ENCODE peak calls at places on chromosomes 12 and 14, in nine cellular contexts. One of them, this sample, is unnamed.

GRCh38 chr12:104764225-104765073 is 193.6 kb downstream of the SLC41A2 start:
- DNase-seq in cardiac muscle cell: no peak
- DNase-seq in stimulated activated CD4-positive, alpha-beta T cell treated with anti-CD3 and anti-CD28 coated beads, Interleukin-4, amount 100 ng/mL, for 4 hours: no peak
- DNase-seq in lung: no peak
- DNase-seq in AML-193: peak
- DNase-seq in endothelial cell: no peak
- DNase-seq in uterus: no peak
- DNase-seq in stimulated activated naive CD8-positive, alpha-beta T cell treated with anti-CD3 and anti-CD28 coated beads, Interleukin-15, amount 100 ng/mL, for 72 hours: peak
- DNase-seq in activated CD4-positive, alpha-beta T cell treated with anti-CD3 and anti-CD28 coated beads, Interleukin-2, amount 50 U/mL, for 1 hour: no peak
- DNase-seq in this sample: peak

GRCh38 chr12:53053223-53054111 is 3.6 kb downstream of the TNS2 start:
- DNase-seq in cardiac muscle cell: peak
- DNase-seq in stimulated activated CD4-positive, alpha-beta T cell treated with anti-CD3 and anti-CD28 coated beads, Interleukin-4, amount 100 ng/mL, for 4 hours: peak
- DNase-seq in lung: peak
- DNase-seq in AML-193: no peak
- DNase-seq in endothelial cell: peak
- DNase-seq in uterus: peak
- DNase-seq in stimulated activated naive CD8-positive, alpha-beta T cell treated with anti-CD3 and anti-CD28 coated beads, Interleukin-15, amount 100 ng/mL, for 72 hours: peak
- DNase-seq in activated CD4-positive, alpha-beta T cell treated with anti-CD3 and anti-CD28 coated beads, Interleukin-2, amount 50 U/mL, for 1 hour: peak
- DNase-seq in this sample: peak

GRCh38 chr12:26680724-26681455 is 152.1 kb downstream of the ITPR2 start:
- DNase-seq in cardiac muscle cell: no peak
- DNase-seq in stimulated activated CD4-positive, alpha-beta T cell treated with anti-CD3 and anti-CD28 coated beads, Interleukin-4, amount 100 ng/mL, for 4 hours: no peak
- DNase-seq in lung: no peak
- DNase-seq in AML-193: no peak
- DNase-seq in endothelial cell: no peak
- DNase-seq in uterus: no peak
- DNase-seq in stimulated activated naive CD8-positive, alpha-beta T cell treated with anti-CD3 and anti-CD28 coated beads, Interleukin-15, amount 100 ng/mL, for 72 hours: no peak
- DNase-seq in activated CD4-positive, alpha-beta T cell treated with anti-CD3 and anti-CD28 coated beads, Interleukin-2, amount 50 U/mL, for 1 hour: no peak
- DNase-seq in this sample: no peak

GRCh38 chr12:9651265-9651729 is 18.2 kb upstream of the CLEC2D start:
- DNase-seq in cardiac muscle cell: no peak
- DNase-seq in stimulated activated CD4-positive, alpha-beta T cell treated with anti-CD3 and anti-CD28 coated beads, Interleukin-4, amount 100 ng/mL, for 4 hours: no peak
- DNase-seq in lung: no peak
- DNase-seq in AML-193: peak
- DNase-seq in endothelial cell: no peak
- DNase-seq in uterus: no peak
- DNase-seq in stimulated activated naive CD8-positive, alpha-beta T cell treated with anti-CD3 and anti-CD28 coated beads, Interleukin-15, amount 100 ng/mL, for 72 hours: peak
- DNase-seq in activated CD4-positive, alpha-beta T cell treated with anti-CD3 and anti-CD28 coated beads, Interleukin-2, amount 50 U/mL, for 1 hour: no peak
- DNase-seq in this sample: peak

GRCh38 chr12:57632898-57633825 is at the start of gene B4GALNT1:
- DNase-seq in cardiac muscle cell: peak
- DNase-seq in stimulated activated CD4-positive, alpha-beta T cell treated with anti-CD3 and anti-CD28 coated beads, Interleukin-4, amount 100 ng/mL, for 4 hours: peak
- DNase-seq in lung: peak
- DNase-seq in AML-193: peak
- DNase-seq in endothelial cell: peak
- DNase-seq in uterus: peak
- DNase-seq in stimulated activated naive CD8-positive, alpha-beta T cell treated with anti-CD3 and anti-CD28 coated beads, Interleukin-15, amount 100 ng/mL, for 72 hours: peak
- DNase-seq in activated CD4-positive, alpha-beta T cell treated with anti-CD3 and anti-CD28 coated beads, Interleukin-2, amount 50 U/mL, for 1 hour: peak
- DNase-seq in this sample: peak

GRCh38 chr14:35405304-35405996 is 901 bp upstream of the NFKBIA start:
- DNase-seq in cardiac muscle cell: no peak
- DNase-seq in stimulated activated CD4-positive, alpha-beta T cell treated with anti-CD3 and anti-CD28 coated beads, Interleukin-4, amount 100 ng/mL, for 4 hours: no peak
- DNase-seq in lung: no peak
- DNase-seq in AML-193: no peak
- DNase-seq in endothelial cell: no peak
- DNase-seq in uterus: peak
- DNase-seq in stimulated activated naive CD8-positive, alpha-beta T cell treated with anti-CD3 and anti-CD28 coated beads, Interleukin-15, amount 100 ng/mL, for 72 hours: no peak
- DNase-seq in activated CD4-positive, alpha-beta T cell treated with anti-CD3 and anti-CD28 coated beads, Interleukin-2, amount 50 U/mL, for 1 hour: no peak
- DNase-seq in this sample: peak

GRCh38 chr14:59936145-59936544 is 16.2 kb downstream of the LRRC9 start:
- DNase-seq in cardiac muscle cell: no peak
- DNase-seq in stimulated activated CD4-positive, alpha-beta T cell treated with anti-CD3 and anti-CD28 coated beads, Interleukin-4, amount 100 ng/mL, for 4 hours: no peak
- DNase-seq in lung: no peak
- DNase-seq in AML-193: no peak
- DNase-seq in endothelial cell: no peak
- DNase-seq in uterus: no peak
- DNase-seq in stimulated activated naive CD8-positive, alpha-beta T cell treated with anti-CD3 and anti-CD28 coated beads, Interleukin-15, amount 100 ng/mL, for 72 hours: no peak
- DNase-seq in activated CD4-positive, alpha-beta T cell treated with anti-CD3 and anti-CD28 coated beads, Interleukin-2, amount 50 U/mL, for 1 hour: no peak
- DNase-seq in this sample: no peak

GRCh38 chr12:109053382-109054123 is 1.2 kb downstream of the USP30 start:
- DNase-seq in cardiac muscle cell: peak
- DNase-seq in stimulated activated CD4-positive, alpha-beta T cell treated with anti-CD3 and anti-CD28 coated beads, Interleukin-4, amount 100 ng/mL, for 4 hours: peak
- DNase-seq in lung: no peak
- DNase-seq in AML-193: peak
- DNase-seq in endothelial cell: no peak
- DNase-seq in uterus: no peak
- DNase-seq in stimulated activated naive CD8-positive, alpha-beta T cell treated with anti-CD3 and anti-CD28 coated beads, Interleukin-15, amount 100 ng/mL, for 72 hours: peak
- DNase-seq in activated CD4-positive, alpha-beta T cell treated with anti-CD3 and anti-CD28 coated beads, Interleukin-2, amount 50 U/mL, for 1 hour: no peak
- DNase-seq in this sample: peak

GRCh38 chr12:43015090-43015737 is 425.7 kb upstream of the PRICKLE1 start:
- DNase-seq in cardiac muscle cell: no peak
- DNase-seq in stimulated activated CD4-positive, alpha-beta T cell treated with anti-CD3 and anti-CD28 coated beads, Interleukin-4, amount 100 ng/mL, for 4 hours: no peak
- DNase-seq in lung: no peak
- DNase-seq in AML-193: no peak
- DNase-seq in endothelial cell: no peak
- DNase-seq in uterus: no peak
- DNase-seq in stimulated activated naive CD8-positive, alpha-beta T cell treated with anti-CD3 and anti-CD28 coated beads, Interleukin-15, amount 100 ng/mL, for 72 hours: no peak
- DNase-seq in activated CD4-positive, alpha-beta T cell treated with anti-CD3 and anti-CD28 coated beads, Interleukin-2, amount 50 U/mL, for 1 hour: no peak
- DNase-seq in this sample: no peak

GRCh38 chr12:129966086-129966640 is 62.3 kb upstream of the TMEM132D start:
- DNase-seq in cardiac muscle cell: no peak
- DNase-seq in stimulated activated CD4-positive, alpha-beta T cell treated with anti-CD3 and anti-CD28 coated beads, Interleukin-4, amount 100 ng/mL, for 4 hours: no peak
- DNase-seq in lung: no peak
- DNase-seq in AML-193: no peak
- DNase-seq in endothelial cell: no peak
- DNase-seq in uterus: no peak
- DNase-seq in stimulated activated naive CD8-positive, alpha-beta T cell treated with anti-CD3 and anti-CD28 coated beads, Interleukin-15, amount 100 ng/mL, for 72 hours: no peak
- DNase-seq in activated CD4-positive, alpha-beta T cell treated with anti-CD3 and anti-CD28 coated beads, Interleukin-2, amount 50 U/mL, for 1 hour: no peak
- DNase-seq in this sample: no peak

GRCh38 chr12:128817115-128818015 is 6.4 kb downstream of the SLC15A4 start:
- DNase-seq in cardiac muscle cell: no peak
- DNase-seq in stimulated activated CD4-positive, alpha-beta T cell treated with anti-CD3 and anti-CD28 coated beads, Interleukin-4, amount 100 ng/mL, for 4 hours: no peak
- DNase-seq in lung: no peak
- DNase-seq in AML-193: no peak
- DNase-seq in endothelial cell: no peak
- DNase-seq in uterus: peak
- DNase-seq in stimulated activated naive CD8-positive, alpha-beta T cell treated with anti-CD3 and anti-CD28 coated beads, Interleukin-15, amount 100 ng/mL, for 72 hours: no peak
- DNase-seq in activated CD4-positive, alpha-beta T cell treated with anti-CD3 and anti-CD28 coated beads, Interleukin-2, amount 50 U/mL, for 1 hour: no peak
- DNase-seq in this sample: peak

GRCh38 chr12:116628989-116629388 is 69.8 kb downstream of the MAP1LC3B2 start:
- DNase-seq in cardiac muscle cell: no peak
- DNase-seq in stimulated activated CD4-positive, alpha-beta T cell treated with anti-CD3 and anti-CD28 coated beads, Interleukin-4, amount 100 ng/mL, for 4 hours: no peak
- DNase-seq in lung: no peak
- DNase-seq in AML-193: peak
- DNase-seq in endothelial cell: no peak
- DNase-seq in uterus: no peak
- DNase-seq in stimulated activated naive CD8-positive, alpha-beta T cell treated with anti-CD3 and anti-CD28 coated beads, Interleukin-15, amount 100 ng/mL, for 72 hours: no peak
- DNase-seq in activated CD4-positive, alpha-beta T cell treated with anti-CD3 and anti-CD28 coated beads, Interleukin-2, amount 50 U/mL, for 1 hour: no peak
- DNase-seq in this sample: no peak

GRCh38 chr14:84028205-84028604 is 1501.7 kb upstream of the FLRT2 start:
- DNase-seq in cardiac muscle cell: no peak
- DNase-seq in stimulated activated CD4-positive, alpha-beta T cell treated with anti-CD3 and anti-CD28 coated beads, Interleukin-4, amount 100 ng/mL, for 4 hours: no peak
- DNase-seq in lung: no peak
- DNase-seq in AML-193: no peak
- DNase-seq in endothelial cell: no peak
- DNase-seq in uterus: no peak
- DNase-seq in stimulated activated naive CD8-positive, alpha-beta T cell treated with anti-CD3 and anti-CD28 coated beads, Interleukin-15, amount 100 ng/mL, for 72 hours: no peak
- DNase-seq in activated CD4-positive, alpha-beta T cell treated with anti-CD3 and anti-CD28 coated beads, Interleukin-2, amount 50 U/mL, for 1 hour: no peak
- DNase-seq in this sample: no peak

This sample was measured in ELR.